ENCODE peak calls at places on chromosomes 11 and 22, in five cellular contexts. One of them, this sample, is unnamed.
A peak's percentile ranks its signal among the peaks of the same experiment; 100 is the strongest.

GRCh38 chr11:33500865-33501479 is 199.7 kb downstream of the C11orf91 start:
- DNase-seq in astrocyte of the spinal cord: peak; percentile 63
- DNase-seq in effector memory CD8-positive, alpha-beta T cell: no peak
- DNase-seq in stromal cell of bone marrow: peak; percentile 43
- DNase-seq in thoracic aorta: no peak
- DNase-seq in this sample: no peak

GRCh38 chr22:43993072-43993760 is 30.9 kb upstream of the PARVB start:
- DNase-seq in astrocyte of the spinal cord: peak; percentile 61
- DNase-seq in effector memory CD8-positive, alpha-beta T cell: peak; percentile 57
- DNase-seq in stromal cell of bone marrow: peak; percentile 34
- DNase-seq in thoracic aorta: no peak
- DNase-seq in this sample: peak; percentile 48

GRCh38 chr22:43212434-43212952 is 25.6 kb upstream of the TTLL12 start:
- DNase-seq in astrocyte of the spinal cord: no peak
- DNase-seq in effector memory CD8-positive, alpha-beta T cell: no peak
- DNase-seq in stromal cell of bone marrow: no peak
- DNase-seq in thoracic aorta: no peak
- DNase-seq in this sample: no peak

GRCh38 chr11:71463331-71464211 is 10.6 kb downstream of the NADSYN1 start:
- DNase-seq in astrocyte of the spinal cord: no peak
- DNase-seq in effector memory CD8-positive, alpha-beta T cell: no peak
- DNase-seq in stromal cell of bone marrow: no peak
- DNase-seq in thoracic aorta: no peak
- DNase-seq in this sample: no peak

GRCh38 chr11:15655552-15655951 is 540.8 kb downstream of the INSC start:
- DNase-seq in astrocyte of the spinal cord: no peak
- DNase-seq in effector memory CD8-positive, alpha-beta T cell: no peak
- DNase-seq in stromal cell of bone marrow: no peak
- DNase-seq in thoracic aorta: no peak
- DNase-seq in this sample: no peak

GRCh38 chr22:42256930-42257329 is 13.5 kb downstream of the TCF20 start:
- DNase-seq in astrocyte of the spinal cord: no peak
- DNase-seq in effector memory CD8-positive, alpha-beta T cell: no peak
- DNase-seq in stromal cell of bone marrow: no peak
- DNase-seq in thoracic aorta: no peak
- DNase-seq in this sample: no peak

GRCh38 chr11:124536520-124536919 is 6.9 kb downstream of the OR8B12 start:
- DNase-seq in astrocyte of the spinal cord: peak; percentile 73
- DNase-seq in effector memory CD8-positive, alpha-beta T cell: no peak
- DNase-seq in stromal cell of bone marrow: no peak
- DNase-seq in thoracic aorta: no peak
- DNase-seq in this sample: no peak

GRCh38 chr11:40388097-40388818 is 1071.2 kb downstream of the LRRC4C start:
- DNase-seq in astrocyte of the spinal cord: peak; percentile 41
- DNase-seq in effector memory CD8-positive, alpha-beta T cell: no peak
- DNase-seq in stromal cell of bone marrow: peak; percentile 31
- DNase-seq in thoracic aorta: no peak
- DNase-seq in this sample: no peak